ENCODE peak calls at places on chromosome 11, in six cellular contexts. One of them, this sample, is unnamed. For H3K27me3, the result is how much of the 10 kb centered on the place peaks cover.

GRCh38 chr11:29527391-29527936 is 489.4 kb downstream of the KCNA4 start:
- DNase-seq in heart right ventricle: no peak
- DNase-seq in heart left ventricle: no peak
- DNase-seq in mammary epithelial cell: peak
- DNase-seq in PC-3: peak
- DNase-seq in lower lobe of right lung: no peak
- DNase-seq in this sample: no peak

GRCh38 chr11:131987703-131988102 is 617.3 kb downstream of the NTM start:
- DNase-seq in heart right ventricle: no peak
- DNase-seq in heart left ventricle: no peak
- DNase-seq in mammary epithelial cell: peak
- DNase-seq in PC-3: peak
- DNase-seq in lower lobe of right lung: no peak
- DNase-seq in this sample: no peak

GRCh38 chr11:9276571-9276970 is 11.4 kb upstream of the DENND5A start:
- DNase-seq in heart right ventricle: no peak
- DNase-seq in heart left ventricle: no peak
- DNase-seq in mammary epithelial cell: no peak
- DNase-seq in PC-3: peak
- DNase-seq in lower lobe of right lung: no peak
- DNase-seq in this sample: no peak

GRCh38 chr11:133041928-133042890 is 490.1 kb downstream of the OPCML start:
- DNase-seq in heart right ventricle: no peak
- DNase-seq in heart left ventricle: no peak
- DNase-seq in mammary epithelial cell: no peak
- DNase-seq in PC-3: no peak
- DNase-seq in lower lobe of right lung: no peak
- DNase-seq in this sample: no peak

GRCh38 chr11:76159303-76159937 is 46.9 kb downstream of the WNT11 start:
- DNase-seq in heart right ventricle: no peak
- DNase-seq in heart left ventricle: no peak
- DNase-seq in mammary epithelial cell: no peak
- DNase-seq in PC-3: no peak
- DNase-seq in lower lobe of right lung: peak
- DNase-seq in this sample: no peak

GRCh38 chr11:107752954-107753822 is 41.3 kb upstream of the SLN start:
- DNase-seq in heart right ventricle: no peak
- DNase-seq in heart left ventricle: no peak
- DNase-seq in mammary epithelial cell: no peak
- DNase-seq in PC-3: no peak
- DNase-seq in lower lobe of right lung: no peak
- DNase-seq in this sample: no peak

GRCh38 chr11:125371451-125371935 is 124.6 kb downstream of the FEZ1 start:
- DNase-seq in heart right ventricle: no peak
- DNase-seq in heart left ventricle: no peak
- DNase-seq in mammary epithelial cell: no peak
- DNase-seq in PC-3: no peak
- DNase-seq in lower lobe of right lung: no peak
- DNase-seq in this sample: no peak

GRCh38 chr11:20668844-20669832 is at the start of gene NELL1:
- DNase-seq in heart right ventricle: no peak
- DNase-seq in heart left ventricle: no peak
- DNase-seq in mammary epithelial cell: peak
- DNase-seq in PC-3: no peak
- DNase-seq in lower lobe of right lung: no peak
- DNase-seq in this sample: peak

GRCh38 chr11:44680982-44681597 is 45.7 kb upstream of the TSPAN18 start:
- DNase-seq in heart right ventricle: no peak
- DNase-seq in heart left ventricle: no peak
- DNase-seq in mammary epithelial cell: peak
- DNase-seq in PC-3: peak
- DNase-seq in lower lobe of right lung: no peak
- DNase-seq in this sample: no peak

GRCh38 chr11:19080579-19080993 is 20.1 kb upstream of the MRGPRX2 start:
- DNase-seq in heart right ventricle: no peak
- DNase-seq in heart left ventricle: no peak
- DNase-seq in mammary epithelial cell: peak
- DNase-seq in PC-3: peak
- DNase-seq in lower lobe of right lung: peak
- DNase-seq in this sample: no peak

GRCh38 chr11:117478926-117479325 is 151.3 kb downstream of the CEP164 start:
- DNase-seq in heart right ventricle: no peak
- DNase-seq in heart left ventricle: no peak
- DNase-seq in mammary epithelial cell: no peak
- DNase-seq in PC-3: no peak
- DNase-seq in lower lobe of right lung: no peak
- DNase-seq in this sample: no peak

GRCh38 chr11:106076421-106076922 is 675 bp downstream of the KBTBD3 start:
- DNase-seq in heart right ventricle: no peak
- DNase-seq in heart left ventricle: peak
- DNase-seq in mammary epithelial cell: no peak
- DNase-seq in PC-3: peak
- DNase-seq in lower lobe of right lung: no peak
- DNase-seq in this sample: no peak
- H3K4me3 ChIP-seq in heart right ventricle: peak
- H3K4me3 ChIP-seq in heart left ventricle: peak
- H3K4me3 ChIP-seq in mammary epithelial cell: peak
- H3K4me3 ChIP-seq in PC-3: peak
- H3K4me3 ChIP-seq in lower lobe of right lung: peak
- H3K4me3 ChIP-seq in this sample: peak

GRCh38 chr11:11284481-11284880 is 68.6 kb downstream of the CSNK2A3 start:
- DNase-seq in heart right ventricle: no peak
- DNase-seq in heart left ventricle: no peak
- DNase-seq in mammary epithelial cell: no peak
- DNase-seq in PC-3: no peak
- DNase-seq in lower lobe of right lung: no peak
- DNase-seq in this sample: no peak
- H3K27me3 ChIP-seq in heart right ventricle: under half
- H3K27me3 ChIP-seq in heart left ventricle: under half
- H3K27me3 ChIP-seq in mammary epithelial cell: under half
- H3K27me3 ChIP-seq in PC-3: under half
- H3K27me3 ChIP-seq in lower lobe of right lung: under half
- H3K27me3 ChIP-seq in this sample: under half

GRCh38 chr11:102305352-102306047 is 11.8 kb upstream of the BIRC3 start:
- DNase-seq in heart right ventricle: no peak
- DNase-seq in heart left ventricle: no peak
- DNase-seq in mammary epithelial cell: no peak
- DNase-seq in PC-3: no peak
- DNase-seq in lower lobe of right lung: no peak
- DNase-seq in this sample: no peak

GRCh38 chr11:102304686-102305085 is 12.6 kb upstream of the BIRC3 start:
- DNase-seq in heart right ventricle: no peak
- DNase-seq in heart left ventricle: no peak
- DNase-seq in mammary epithelial cell: no peak
- DNase-seq in PC-3: no peak
- DNase-seq in lower lobe of right lung: no peak
- DNase-seq in this sample: no peak

GRCh38 chr11:102309621-102310541 is 7.4 kb upstream of the BIRC3 start:
- DNase-seq in heart right ventricle: no peak
- DNase-seq in heart left ventricle: no peak
- DNase-seq in mammary epithelial cell: no peak
- DNase-seq in PC-3: no peak
- DNase-seq in lower lobe of right lung: no peak
- DNase-seq in this sample: no peak

GRCh38 chr11:102306817-102307814 is 10.2 kb upstream of the BIRC3 start:
- DNase-seq in heart right ventricle: no peak
- DNase-seq in heart left ventricle: no peak
- DNase-seq in mammary epithelial cell: no peak
- DNase-seq in PC-3: no peak
- DNase-seq in lower lobe of right lung: no peak
- DNase-seq in this sample: no peak

GRCh38 chr11:102306048-102306575 is 11.2 kb upstream of the BIRC3 start:
- DNase-seq in heart right ventricle: no peak
- DNase-seq in heart left ventricle: no peak
- DNase-seq in mammary epithelial cell: peak
- DNase-seq in PC-3: peak
- DNase-seq in lower lobe of right lung: peak
- DNase-seq in this sample: no peak
- TF ChIP-seq CTCF in heart right ventricle: no peak
- TF ChIP-seq CTCF in heart left ventricle: no peak
- TF ChIP-seq CTCF in mammary epithelial cell: peak
- TF ChIP-seq CTCF in PC-3: peak
- TF ChIP-seq CTCF in lower lobe of right lung: no peak
- TF ChIP-seq CTCF in this sample: no peak

GRCh38 chr11:17410606-17411379 is 22.3 kb upstream of the KCNJ11 start:
- DNase-seq in heart right ventricle: no peak
- DNase-seq in heart left ventricle: peak
- DNase-seq in mammary epithelial cell: no peak
- DNase-seq in PC-3: no peak
- DNase-seq in lower lobe of right lung: peak
- DNase-seq in this sample: no peak
- H3K4me3 ChIP-seq in heart right ventricle: no peak
- H3K4me3 ChIP-seq in heart left ventricle: no peak
- H3K4me3 ChIP-seq in mammary epithelial cell: no peak
- H3K4me3 ChIP-seq in PC-3: no peak
- H3K4me3 ChIP-seq in lower lobe of right lung: no peak
- H3K4me3 ChIP-seq in this sample: no peak

GRCh38 chr11:69635804-69636511 is 5.0 kb upstream of the CCND1 start:
- DNase-seq in heart right ventricle: no peak
- DNase-seq in heart left ventricle: no peak
- DNase-seq in mammary epithelial cell: no peak
- DNase-seq in PC-3: no peak
- DNase-seq in lower lobe of right lung: no peak
- DNase-seq in this sample: no peak
- H3K27me3 ChIP-seq in heart right ventricle: under half
- H3K27me3 ChIP-seq in heart left ventricle: under half
- H3K27me3 ChIP-seq in mammary epithelial cell: under half
- H3K27me3 ChIP-seq in PC-3: under half
- H3K27me3 ChIP-seq in lower lobe of right lung: under half
- H3K27me3 ChIP-seq in this sample: half or more

This sample was measured in dorsolateral prefrontal cortex.